ENCODE peak calls at places on chromosomes 5 and 9, in four cellular contexts. F is stimulated activated CD8-positive, alpha-beta memory T cell treated with anti-CD3 and anti-CD28 coated beads, Interleukin-7, amount 100 ng/mL, for 24 hours; L is activated T-helper 1 cell treated with Interleukin-2 at 50 U/mL for 16 hours; Z is lower leg skin. N is an unnamed sample.

GRCh38 chr5:24428345-24428744 is 216.4 kb downstream of the CDH10 start:
- DNase-seq in F (no peak), L (no peak), Z (no peak), N (no peak)

GRCh38 chr5:179228341-179229121 is 116.7 kb downstream of the ADAMTS2 start:
- DNase-seq in F (no peak), L (no peak), Z (peak), N (no peak)

GRCh38 chr5:96051401-96051830 is 89.8 kb upstream of the ELL2 start:
- DNase-seq in F (no peak), L (no peak), Z (no peak), N (no peak)

GRCh38 chr5:174426388-174426787 is 298.0 kb upstream of the MSX2 start:
- DNase-seq in F (no peak), L (no peak), Z (no peak), N (no peak)

GRCh38 chr5:1423901-1424603 is 21.2 kb downstream of the SLC6A3 start:
- DNase-seq in F (no peak), L (no peak), Z (no peak), N (no peak)

GRCh38 chr5:77960863-77961396 is 184.8 kb upstream of the TBCA start:
- DNase-seq in F (no peak), L (no peak), Z (no peak), N (no peak)

GRCh38 chr9:80995759-80996158 is 693.6 kb downstream of the TLE1 start:
- DNase-seq in F (no peak), L (no peak), Z (no peak), N (no peak)

GRCh38 chr5:72505026-72505425 is 2.2 kb downstream of the ZNF366 start:
- DNase-seq in F (no peak), L (no peak), Z (no peak), N (no peak)

GRCh38 chr9:91131433-91131839 is 230.3 kb downstream of the AUH start:
- DNase-seq in F (no peak), L (peak), Z (peak), N (no peak)

GRCh38 chr9:134634667-134635230 is 6.9 kb upstream of the COL5A1 start:
- DNase-seq in F (no peak), L (no peak), Z (peak), N (peak)

GRCh38 chr9:110254500-110254899 is 1.8 kb downstream of the TXN start:
- DNase-seq in F (no peak), L (no peak), Z (no peak), N (no peak)

GRCh38 chr5:93532370-93532769 is 48.6 kb downstream of the NR2F1-AS1 start:
- DNase-seq in F (no peak), L (no peak), Z (peak), N (peak)

GRCh38 chr5:33649801-33650482 is 209.2 kb downstream of the TARS1 start:
- DNase-seq in F (no peak), L (no peak), Z (no peak), N (no peak)

GRCh38 chr9:131677445-131678180 is 62.3 kb downstream of the RAPGEF1 start:
- DNase-seq in F (no peak), L (no peak), Z (no peak), N (no peak)

GRCh38 chr9:99192786-99193465 is 28.8 kb downstream of the ALG2 start:
- DNase-seq in F (no peak), L (no peak), Z (peak), N (no peak)

GRCh38 chr5:58411372-58411771 is 48.5 kb downstream of the PLK2 start:
- DNase-seq in F (no peak), L (no peak), Z (no peak), N (no peak)

GRCh38 chr9:8857330-8858249 is 1058.0 kb upstream of the DMAC1 start:
- DNase-seq in F (no peak), L (no peak), Z (peak), N (no peak)